ENCODE peak calls at places on chromosome 14, in nine cellular contexts. F is Caco-2, D is MM.1S, I is tibial artery, A is A673, U is body of pancreas, L is fibroblast of lung, S is adipocyte, W is transverse colon. G is an unnamed sample. For H3K4me1 and H3K36me3, the result is how much of the 10 kb centered on the place peaks cover.

GRCh38 chr14:66069830-66070541 is 416.2 kb upstream of the CCDC196 start:
- DNase-seq in L (no peak), A (no peak), I (no peak), F (no peak), W (no peak), U (no peak), D (no peak), S (no peak), G (peak)

GRCh38 chr14:106657460-106657859 is 1131.1 kb downstream of the TMEM121 start:
- DNase-seq in D (peak), F (no peak), A (peak), S (no peak), I (no peak), U (peak), L (no peak), W (peak), G (no peak)

GRCh38 chr14:52998376-52999010 is 47.6 kb upstream of the FERMT2 start:
- DNase-seq in U (peak), F (no peak), D (no peak), S (peak), A (no peak), L (peak), W (no peak), I (no peak), G (no peak)

GRCh38 chr14:41663478-41663845 is 56.8 kb downstream of the LRFN5 start:
- DNase-seq in W (no peak), U (no peak), F (no peak), A (peak), D (no peak), S (no peak), I (no peak), L (no peak), G (no peak)

GRCh38 chr14:39395555-39396254 is 36.5 kb downstream of the FBXO33 start:
- DNase-seq in S (no peak), U (no peak), F (no peak), W (no peak), L (no peak), I (no peak), A (no peak), D (no peak), G (no peak)

GRCh38 chr14:59829469-59829868 is 41.1 kb downstream of the RTN1 start:
- DNase-seq in I (no peak), S (no peak), F (no peak), L (no peak), D (no peak), U (no peak), W (no peak), A (peak), G (no peak)

GRCh38 chr14:93788557-93789365 is 476 bp upstream of the PRIMA1 start:
- DNase-seq in F (peak), S (peak), I (peak), W (peak), A (peak), D (no peak), L (no peak), U (peak), G (no peak)

GRCh38 chr14:89294060-89294459 is 123.0 kb downstream of the FOXN3 start:
- DNase-seq in A (no peak), I (peak), U (peak), W (no peak), F (no peak), D (no peak), L (no peak), S (no peak), G (no peak)

GRCh38 chr14:24481622-24482324 is 26.3 kb downstream of the CMA1 start:
- DNase-seq in A (peak), F (peak), W (peak), S (peak), U (peak), I (no peak), L (no peak), D (peak), G (peak)

GRCh38 chr14:66074546-66074945 is 411.6 kb upstream of the CCDC196 start:
- DNase-seq in L (no peak), D (no peak), W (no peak), S (no peak), A (no peak), U (no peak), I (no peak), F (no peak), G (peak)

GRCh38 chr14:95516554-95517209 is at the start of gene SYNE3:
- DNase-seq in W (peak), I (peak), A (peak), F (peak), U (no peak), D (peak), L (no peak), S (peak), G (peak)

GRCh38 chr14:104507443-104507842 is 72.1 kb upstream of the C14orf180 start:
- DNase-seq in F (no peak), A (no peak), S (no peak), D (no peak), U (no peak), L (no peak), I (no peak), W (no peak), G (no peak)

GRCh38 chr14:64758025-64758521 is 53.8 kb downstream of the PLEKHG3 start:
- DNase-seq in L (peak), I (peak), A (no peak), F (peak), W (peak), S (no peak), U (peak), D (no peak), G (peak)

GRCh38 chr14:45140661-45141187 is 5.0 kb downstream of the FANCM start:
- DNase-seq in U (no peak), W (no peak), F (no peak), S (no peak), D (no peak), A (no peak), L (no peak), I (no peak), G (no peak)

GRCh38 chr14:60327447-60328331 is 78.7 kb downstream of the PPM1A start:
- DNase-seq in D (peak), A (peak), U (peak), I (no peak), F (no peak), S (no peak), W (peak), L (peak), G (no peak)

GRCh38 chr14:89252887-89253532 is 164.0 kb downstream of the FOXN3 start:
- DNase-seq in L (peak), W (no peak), A (peak), F (no peak), D (no peak), S (no peak), U (no peak), I (peak), G (peak)

GRCh38 chr14:96625436-96625945 is 123.3 kb downstream of the PAPOLA start:
- DNase-seq in I (peak), W (peak), L (no peak), D (no peak), A (no peak), U (no peak), F (no peak), S (no peak), G (no peak)

GRCh38 chr14:61568572-61569011 is 126.7 kb upstream of the HIF1A start:
- DNase-seq in W (peak), S (no peak), A (no peak), U (peak), F (no peak), D (peak), L (no peak), I (no peak), G (peak)

GRCh38 chr14:24353551-24354529 is 14.0 kb upstream of the RIPK3 start:
- DNase-seq in I (no peak), U (no peak), S (peak), A (no peak), D (no peak), L (peak), F (no peak), W (peak), G (no peak)

GRCh38 chr14:100640481-100641273 is 53.5 kb upstream of the BEGAIN start:
- DNase-seq in U (no peak), A (no peak), D (peak), F (no peak), I (no peak), W (peak), S (no peak), L (no peak), G (no peak)

GRCh38 chr14:73785336-73785833 is 66.2 kb upstream of the PTGR2 start:
- DNase-seq in U (peak), L (peak), A (peak), W (peak), D (no peak), I (no peak), S (peak), F (no peak), G (peak)

GRCh38 chr14:73786632-73786941 is 65.0 kb upstream of the PTGR2 start:
- DNase-seq in W (peak), I (no peak), U (peak), F (peak), D (no peak), A (peak), L (peak), S (peak), G (no peak)

GRCh38 chr14:73785834-73786631 is 65.6 kb upstream of the PTGR2 start:
- DNase-seq in W (peak), D (no peak), A (peak), I (peak), F (peak), S (peak), L (peak), U (peak), G (peak)

GRCh38 chr14:73784065-73784987 is 67.3 kb upstream of the PTGR2 start:
- DNase-seq in D (no peak), U (peak), W (no peak), L (peak), F (no peak), I (no peak), A (no peak), S (peak), G (peak)

GRCh38 chr14:73784988-73785313 is 66.7 kb upstream of the PTGR2 start:
- DNase-seq in D (no peak), L (no peak), W (no peak), U (no peak), A (no peak), F (no peak), I (no peak), S (no peak), G (no peak)
- H3K4me1 ChIP-seq in D (under half), L (under half), W (half or more), U (half or more), A (under half), F (half or more), I (half or more), S (half or more), G (under half)

GRCh38 chr14:99248761-99249171 is 23.2 kb downstream of the BCL11B start:
- DNase-seq in I (no peak), L (no peak), F (no peak), U (no peak), A (no peak), W (no peak), D (no peak), S (no peak), G (no peak)

GRCh38 chr14:99247772-99248171 is 24.2 kb downstream of the BCL11B start:
- DNase-seq in S (no peak), A (no peak), F (no peak), L (no peak), I (no peak), W (no peak), U (no peak), D (no peak), G (no peak)

GRCh38 chr14:99247091-99247729 is 24.8 kb downstream of the BCL11B start:
- DNase-seq in F (no peak), I (no peak), L (no peak), U (no peak), W (no peak), S (no peak), D (no peak), A (no peak), G (no peak)

GRCh38 chr14:99250636-99251208 is 21.3 kb downstream of the BCL11B start:
- DNase-seq in W (no peak), I (no peak), L (no peak), A (no peak), U (no peak), F (no peak), S (no peak), D (no peak), G (no peak)

DNA sequence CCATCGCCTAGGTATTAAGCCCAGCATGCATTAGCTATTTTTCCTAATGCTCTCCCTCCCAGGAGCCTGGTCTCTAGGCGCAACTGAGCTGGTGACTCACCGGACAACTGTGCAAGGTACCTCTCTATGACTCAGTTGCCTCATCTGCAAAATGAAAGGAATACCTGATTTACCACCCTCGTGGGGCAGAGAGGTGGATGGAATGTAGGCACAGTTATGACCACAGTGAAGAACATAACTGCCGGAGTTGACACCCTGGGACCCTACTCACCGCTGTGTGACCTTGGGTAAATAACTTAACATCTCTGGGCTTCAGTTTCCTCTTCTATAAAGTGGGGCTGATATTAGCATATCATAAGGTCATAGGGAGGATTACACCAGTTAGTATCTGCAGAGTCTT is 22.6 kb downstream of the BCL11B start:
- DNase-seq in I (no peak), S (no peak), A (no peak), W (no peak), L (no peak), F (no peak), D (no peak), U (no peak), G (no peak)
- H3K36me3 ChIP-seq in I (under half), S (under half), A (half or more), W (under half), L (under half), F (under half), D (under half), U (under half), G (under half)

GRCh38 chr14:22487941-22488340 is 101.1 kb downstream of the DAD1 start:
- DNase-seq in F (no peak), I (no peak), W (no peak), D (no peak), U (no peak), A (no peak), L (no peak), S (no peak), G (no peak)
- H3K4me1 ChIP-seq in F (under half), I (under half), W (under half), D (under half), U (under half), A (half or more), L (under half), S (under half), G (under half)

GRCh38 chr14:31118892-31119291 is 88.7 kb downstream of the HECTD1 start:
- DNase-seq in D (no peak), W (no peak), A (no peak), L (peak), F (no peak), I (no peak), U (no peak), S (no peak), G (no peak)

GRCh38 chr14:31110872-31111271 is 84.7 kb upstream of the STRN3 start:
- DNase-seq in W (no peak), D (no peak), A (no peak), S (peak), L (peak), I (no peak), U (no peak), F (no peak), G (no peak)

GRCh38 chr14:31109257-31109656 is 83.1 kb upstream of the STRN3 start:
- DNase-seq in F (no peak), S (no peak), W (no peak), A (no peak), U (no peak), D (no peak), L (no peak), I (no peak), G (no peak)

DNA sequence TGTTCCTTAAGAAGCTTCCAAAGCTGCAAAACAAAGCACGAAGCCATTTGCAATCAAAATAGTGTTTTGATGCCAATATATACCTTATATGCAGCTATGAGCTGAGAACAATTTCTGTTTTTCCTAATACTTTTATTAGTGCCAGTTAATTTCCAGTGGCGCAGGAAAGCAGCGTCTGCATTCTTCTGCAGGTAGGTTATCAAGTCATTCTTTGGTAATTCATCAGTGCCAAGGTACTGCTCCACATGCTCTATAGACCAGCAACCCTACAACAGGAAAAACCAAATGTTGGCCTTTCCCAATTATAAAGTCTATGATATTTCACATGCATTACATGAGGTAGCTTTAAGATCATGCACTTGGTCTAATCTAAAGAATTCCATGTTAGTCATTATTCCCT is 87.6 kb upstream of the STRN3 start:
- DNase-seq in F (no peak), U (no peak), L (no peak), I (no peak), S (no peak), D (no peak), A (no peak), W (no peak), G (no peak)
- H3K36me3 ChIP-seq in F (under half), U (under half), L (under half), I (half or more), S (half or more), D (under half), A (half or more), W (half or more), G (under half)

DNA sequence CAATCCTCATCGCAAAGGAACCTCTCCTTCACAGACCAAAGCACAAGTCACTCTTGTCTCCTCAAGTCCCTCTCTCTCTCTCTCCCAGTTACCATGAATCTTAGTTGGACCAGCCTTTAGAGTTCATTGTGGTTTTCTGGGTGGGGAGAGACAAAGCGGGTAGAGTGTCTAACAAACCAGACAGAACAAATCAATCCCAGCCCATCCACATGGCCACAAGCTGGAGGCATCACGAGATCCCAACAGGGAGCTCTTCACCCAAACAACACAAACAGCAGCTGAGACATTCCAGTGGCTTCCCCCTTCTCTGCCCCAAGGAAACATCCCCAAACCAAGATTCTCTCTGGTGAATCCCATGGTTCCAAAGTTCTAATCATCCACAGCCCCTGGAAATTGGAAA is 22.4 kb downstream of the ACTN1 start:
- DNase-seq in S (peak), U (no peak), A (no peak), D (no peak), W (no peak), L (no peak), I (no peak), F (no peak), G (no peak)
- H3K4me1 ChIP-seq in S (half or more), U (half or more), A (half or more), D (under half), W (half or more), L (half or more), I (half or more), F (under half), G (under half)

GRCh38 chr14:102080183-102081080 is 6.4 kb downstream of the HSP90AA1 start:
- DNase-seq in U (no peak), I (no peak), S (no peak), F (no peak), W (no peak), A (no peak), D (no peak), L (no peak), G (peak)
- H3K36me3 ChIP-seq in U (under half), I (half or more), S (half or more), F (under half), W (half or more), A (half or more), D (under half), L (under half), G (half or more)

GRCh38 chr14:91139776-91140175 is 25.9 kb downstream of the DGLUCY start:
- DNase-seq in L (no peak), W (no peak), D (no peak), I (no peak), S (no peak), F (no peak), U (no peak), A (no peak), G (no peak)
- H3K4me1 ChIP-seq in L (under half), W (under half), D (under half), I (under half), S (under half), F (under half), U (under half), A (under half), G (under half)

GRCh38 chr14:55153951-55154350 is 24.9 kb downstream of the LGALS3 start:
- DNase-seq in S (no peak), W (no peak), A (no peak), I (no peak), D (no peak), F (no peak), U (no peak), L (no peak), G (no peak)

GRCh38 chr14:55146425-55146824 is 17.4 kb downstream of the LGALS3 start:
- DNase-seq in D (no peak), A (no peak), W (no peak), L (no peak), U (no peak), S (no peak), I (no peak), F (no peak), G (no peak)

GRCh38 chr14:55157080-55157479 is 28.0 kb downstream of the LGALS3 start:
- DNase-seq in S (no peak), L (no peak), W (no peak), U (no peak), D (no peak), F (no peak), A (no peak), I (no peak), G (no peak)

GRCh38 chr14:55152052-55152753 is 23.2 kb downstream of the LGALS3 start:
- DNase-seq in W (no peak), A (no peak), D (no peak), F (no peak), S (peak), I (no peak), U (no peak), L (peak), G (no peak)

DNA sequence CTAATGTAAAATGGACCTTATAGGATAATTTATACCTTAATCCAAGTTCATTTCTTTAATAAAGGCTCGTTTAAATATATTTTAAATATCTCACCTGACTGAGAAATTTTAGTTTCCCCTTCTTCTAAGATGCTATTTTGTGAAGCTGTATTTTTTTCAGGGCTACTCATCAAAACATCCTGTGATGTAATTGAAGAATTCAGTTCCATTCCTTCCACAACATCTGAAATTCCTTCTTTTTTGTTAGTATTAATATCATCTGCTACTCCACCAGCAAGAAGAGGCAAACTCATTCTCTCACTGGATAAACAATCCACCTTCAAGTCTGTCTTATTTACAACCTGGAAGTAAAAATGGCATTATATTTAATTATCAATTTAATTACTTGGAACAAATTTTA is 22.5 kb downstream of the LGALS3 start:
- DNase-seq in W (no peak), I (no peak), L (no peak), D (no peak), A (no peak), U (no peak), F (no peak), S (peak), G (no peak)
- H3K36me3 ChIP-seq in W (under half), I (under half), L (under half), D (under half), A (half or more), U (under half), F (under half), S (under half), G (under half)

DNA sequence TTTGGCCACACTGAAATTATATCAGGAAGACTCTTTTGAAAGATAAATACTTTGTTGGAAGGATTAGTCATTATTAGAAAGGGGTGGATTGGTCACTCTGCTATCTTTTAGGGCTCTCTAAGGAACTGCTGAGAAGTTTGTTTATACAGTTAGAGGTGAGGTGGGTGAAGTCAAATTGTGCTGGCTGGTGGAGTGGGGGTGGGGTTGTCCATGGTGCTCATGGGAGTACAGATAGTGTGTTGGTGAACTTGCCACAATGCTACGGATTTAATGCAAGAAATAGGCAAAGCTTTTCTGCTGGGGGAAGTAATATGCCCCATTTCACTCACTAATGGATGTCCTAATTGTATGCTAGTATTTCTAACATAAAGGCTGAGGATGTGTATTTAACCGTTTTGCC is 35.8 kb downstream of the SUSD6 start:
- DNase-seq in W (no peak), I (no peak), U (no peak), D (no peak), S (no peak), F (no peak), A (no peak), L (no peak), G (no peak)
- H3K4me1 ChIP-seq in W (under half), I (half or more), U (half or more), D (under half), S (under half), F (half or more), A (under half), L (under half), G (under half)

GRCh38 chr14:22906073-22906472 is 12.9 kb downstream of the RBM23 start:
- DNase-seq in I (peak), L (no peak), W (no peak), F (no peak), U (no peak), A (no peak), S (no peak), D (no peak), G (no peak)
- H3K36me3 ChIP-seq in I (half or more), L (under half), W (half or more), F (under half), U (under half), A (half or more), S (half or more), D (under half), G (half or more)

G was measured in trophoblast cell.